ENCODE peak calls at places on chromosomes 4 and X, in four cellular contexts. N is activated CD8-positive, alpha-beta T cell treated with anti-CD3 and anti-CD28 coated beads for 36 hours; H is kidney tubule cell; Y is tibial nerve. G is an unnamed sample.

GRCh38 chr4:168353746-168354145 is 35.2 kb upstream of the DDX60 start:
- DNase-seq in N (no peak), H (peak), Y (no peak), G (no peak)

GRCh38 chr4:102094474-102094873 is 250.8 kb downstream of the SLC39A8 start:
- DNase-seq in N (no peak), H (no peak), Y (no peak), G (no peak)

GRCh38 chr4:1172228-1172851 is at the start of gene SPON2:
- DNase-seq in N (no peak), H (no peak), Y (no peak), G (no peak)

GRCh38 chr4:40953253-40954118 is 203.7 kb downstream of the NSUN7 start:
- DNase-seq in N (no peak), H (no peak), Y (no peak), G (peak)

GRCh38 chrX:44143061-44143602 is 169.9 kb upstream of the NDP start:
- DNase-seq in N (no peak), H (peak), Y (no peak), G (no peak)

GRCh38 chr4:94765653-94766052 is 7.9 kb downstream of the BMPR1B start:
- DNase-seq in N (no peak), H (peak), Y (no peak), G (no peak)

GRCh38 chr4:123599061-123599919 is 202.7 kb downstream of the SPRY1 start:
- DNase-seq in N (no peak), H (peak), Y (peak), G (no peak)

GRCh38 chr4:85128246-85129204 is 162.0 kb upstream of the WDFY3 start:
- DNase-seq in N (no peak), H (no peak), Y (no peak), G (no peak)

GRCh38 chrX:40094900-40095587 is 2.7 kb downstream of the BCOR start:
- DNase-seq in N (no peak), H (peak), Y (no peak), G (no peak)

GRCh38 chrX:18377802-18378201 is 23.3 kb upstream of the SCML2 start:
- DNase-seq in N (peak), H (peak), Y (peak), G (no peak)

GRCh38 chr4:27490315-27490714 is 629.7 kb downstream of the STIM2 start:
- DNase-seq in N (no peak), H (no peak), Y (no peak), G (no peak)

GRCh38 chrX:114619874-114620273 is 36.0 kb downstream of the HTR2C start:
- DNase-seq in N (no peak), H (peak), Y (peak), G (no peak)

GRCh38 chr4:90845777-90846176 is 718.6 kb downstream of the CCSER1 start:
- DNase-seq in N (no peak), H (no peak), Y (no peak), G (no peak)

GRCh38 chrX:11724122-11725017 is 33.7 kb upstream of the MSL3 start:
- DNase-seq in N (peak), H (peak), Y (peak), G (no peak)

GRCh38 chr4:125314676-125315570 is at the start of gene FAT4:
- DNase-seq in N (peak), H (peak), Y (peak), G (peak)

GRCh38 chrX:46260502-46260901 is 284.7 kb downstream of the ZNF674 start:
- DNase-seq in N (no peak), H (peak), Y (no peak), G (no peak)

GRCh38 chr4:85760521-85760920 is 285.6 kb downstream of the ARHGAP24 start:
- DNase-seq in N (no peak), H (no peak), Y (no peak), G (no peak)

GRCh38 chr4:37892641-37893040 is 1.8 kb downstream of the TBC1D1 start:
- DNase-seq in N (peak), H (no peak), Y (no peak), G (no peak)

G was measured in right atrium auricular region.